ENCODE peak calls at places on chromosomes 12 and 14, in six cellular contexts. P is left ventricle myocardium inferior; Y is hepatic stellate cell; T is CD4-positive, alpha-beta memory T cell; W is fibroblast of gingiva; N is stimulated activated CD4-positive, alpha-beta T cell treated with anti-CD3 and anti-CD28 coated beads, Interleukin-4, amount 100 ng/mL, for 48 hours. Q is an unnamed sample.

GRCh38 chr14:74963705-74964271 is 8.4 kb upstream of the PGF start:
- DNase-seq in P (no peak), Y (no peak), T (no peak), W (no peak), N (no peak), Q (no peak)

GRCh38 chr14:73710737-73711136 is 3.4 kb downstream of the PNMA1 start:
- DNase-seq in P (no peak), Y (no peak), T (no peak), W (no peak), N (no peak), Q (no peak)

GRCh38 chr14:92514844-92515509 is 1.4 kb downstream of the RIN3 start:
- DNase-seq in P (no peak), Y (no peak), T (no peak), W (no peak), N (no peak), Q (no peak)

GRCh38 chr12:123973552-123974341 is 732 bp downstream of the ZNF664 start:
- DNase-seq in P (peak), Y (no peak), T (peak), W (no peak), N (no peak), Q (peak)

GRCh38 chr14:21257395-21258193 is 11.6 kb downstream of the HNRNPC start:
- DNase-seq in P (no peak), Y (no peak), T (no peak), W (peak), N (no peak), Q (no peak)

GRCh38 chr14:69574266-69574953 is at the start of gene CCDC177:
- DNase-seq in P (no peak), Y (peak), T (peak), W (peak), N (peak), Q (peak)

GRCh38 chr12:108561852-108562347 is 496 bp upstream of the ISCU start:
- DNase-seq in P (no peak), Y (no peak), T (no peak), W (no peak), N (no peak), Q (no peak)

GRCh38 chr14:99809864-99810854 is 16.9 kb downstream of the EML1 start:
- DNase-seq in P (peak), Y (no peak), T (no peak), W (peak), N (no peak), Q (no peak)

GRCh38 chr12:93441111-93441616 is 583 bp downstream of the UBE2N start:
- DNase-seq in P (peak), Y (peak), T (peak), W (no peak), N (no peak), Q (peak)

GRCh38 chr12:69987453-69988102 is 162.6 kb downstream of the MYRFL start:
- DNase-seq in P (no peak), Y (peak), T (no peak), W (peak), N (no peak), Q (no peak)

GRCh38 chr12:113933201-113933786 is 32.8 kb downstream of the RBM19 start:
- DNase-seq in P (no peak), Y (no peak), T (no peak), W (peak), N (no peak), Q (no peak)

GRCh38 chr14:50475460-50475859 is 56.9 kb downstream of the MAP4K5 start:
- DNase-seq in P (no peak), Y (no peak), T (no peak), W (no peak), N (no peak), Q (no peak)

GRCh38 chr12:29725587-29726320 is 58.0 kb downstream of the TMTC1 start:
- DNase-seq in P (peak), Y (peak), T (no peak), W (peak), N (no peak), Q (no peak)

GRCh38 chr14:88518592-88519512 is 36.0 kb downstream of the PTPN21 start:
- DNase-seq in P (no peak), Y (peak), T (no peak), W (peak), N (no peak), Q (no peak)

GRCh38 chr14:69355955-69356321 is 42.2 kb downstream of the ERH start:
- DNase-seq in P (no peak), Y (peak), T (no peak), W (peak), N (no peak), Q (no peak)

GRCh38 chr14:73325630-73326299 is 88.5 kb downstream of the PAPLN start:
- DNase-seq in P (no peak), Y (no peak), T (peak), W (no peak), N (no peak), Q (no peak)

GRCh38 chr12:80807640-80808288 is 91.1 kb downstream of the MYF5 start:
- DNase-seq in P (no peak), Y (no peak), T (no peak), W (no peak), N (no peak), Q (no peak)

GRCh38 chr14:76091036-76091435 is 60.7 kb upstream of the GPATCH2L start:
- DNase-seq in P (peak), Y (peak), T (no peak), W (peak), N (no peak), Q (no peak)

GRCh38 chr14:92505826-92506225 is 7.8 kb upstream of the RIN3 start:
- DNase-seq in P (no peak), Y (no peak), T (no peak), W (no peak), N (no peak), Q (no peak)

GRCh38 chr14:102012336-102012735 is 48.0 kb downstream of the DYNC1H1 start:
- DNase-seq in P (no peak), Y (no peak), T (no peak), W (no peak), N (no peak), Q (no peak)

GRCh38 chr14:55127491-55127951 is 1.5 kb upstream of the LGALS3 start:
- DNase-seq in P (no peak), Y (peak), T (no peak), W (no peak), N (no peak), Q (no peak)

GRCh38 chr12:212799-213526 is 994 bp downstream of the SLC6A12 start:
- DNase-seq in P (peak), Y (no peak), T (no peak), W (no peak), N (no peak), Q (no peak)

GRCh38 chr12:63668028-63668799 is at the start of gene DPY19L2:
- DNase-seq in P (peak), Y (peak), T (peak), W (peak), N (peak), Q (peak)

GRCh38 chr12:50505386-50505827 is 622 bp downstream of the DIP2B start:
- DNase-seq in P (peak), Y (peak), T (no peak), W (no peak), N (no peak), Q (peak)

GRCh38 chr14:87994974-87995373 is 2.0 kb upstream of the GALC start:
- DNase-seq in P (no peak), Y (no peak), T (peak), W (no peak), N (no peak), Q (peak)

GRCh38 chr12:124316257-124316656 is 21.4 kb downstream of the RFLNA start:
- DNase-seq in P (no peak), Y (no peak), T (no peak), W (no peak), N (no peak), Q (no peak)

GRCh38 chr12:64407342-64408223 is 3.4 kb downstream of the XPOT start:
- DNase-seq in P (no peak), Y (no peak), T (no peak), W (no peak), N (no peak), Q (no peak)

GRCh38 chr14:23428686-23429495 is 6.6 kb downstream of the MYH7 start:
- DNase-seq in P (no peak), Y (no peak), T (no peak), W (no peak), N (no peak), Q (no peak)

GRCh38 chr14:103385994-103386491 is 828 bp downstream of the MARK3 start:
- DNase-seq in P (no peak), Y (no peak), T (no peak), W (peak), N (no peak), Q (peak)

GRCh38 chr14:69719501-69719951 is 47.4 kb upstream of the SRSF5 start:
- DNase-seq in P (peak), Y (peak), T (no peak), W (peak), N (no peak), Q (no peak)

Q was measured in activated T-cell treated with anti-CD3 and anti-CD28 coated beads for 48 hours.